ENCODE peak calls at places on chromosomes 16 and 17, in ten cellular contexts. E is ovary, M is left kidney, B is NCI-H226, X is HS-5, P is Calu3, N is CMK, T is EL, O is heart left ventricle, R is AML-193. K is an unnamed sample.

GRCh38 chr16:73196670-73197069 is 148.7 kb upstream of the ZFHX3 start:
- DNase-seq in B (no peak), N (peak), E (peak), R (peak), M (peak), O (peak), X (no peak), P (peak), T (peak), K (peak)

GRCh38 chr16:24010440-24011089 is 174.8 kb downstream of the PRKCB start:
- DNase-seq in B (peak), X (peak), M (peak), E (peak), T (peak), O (peak), R (peak), N (peak), P (peak), K (peak)

GRCh38 chr17:30517786-30518185 is 40.6 kb downstream of the GOSR1 start:
- DNase-seq in O (no peak), R (no peak), N (no peak), M (no peak), T (peak), P (no peak), X (no peak), B (peak), E (no peak), K (peak)

GRCh38 chr16:2473425-2473926 is 1.5 kb upstream of the TBC1D24 start:
- DNase-seq in T (no peak), R (peak), B (peak), X (no peak), M (peak), N (peak), P (no peak), E (no peak), O (no peak), K (no peak)

GRCh38 chr16:106623-107324 is 28.7 kb downstream of the MPG start:
- DNase-seq in M (peak), R (peak), X (no peak), P (peak), N (no peak), B (peak), E (peak), O (peak), T (peak), K (peak)

GRCh38 chr17:29715680-29716079 is 93.0 kb upstream of the CORO6 start:
- DNase-seq in X (no peak), O (no peak), R (no peak), M (no peak), T (no peak), E (no peak), N (no peak), P (no peak), B (no peak), K (no peak)

GRCh38 chr17:19876524-19877161 is 8.9 kb upstream of the ULK2 start:
- DNase-seq in E (no peak), X (no peak), O (peak), N (peak), R (peak), M (no peak), T (no peak), B (no peak), P (no peak), K (no peak)

GRCh38 chr17:31838641-31839225 is 20.3 kb downstream of the COPRS start:
- DNase-seq in B (no peak), X (no peak), R (no peak), M (no peak), N (no peak), E (no peak), O (no peak), P (no peak), T (peak), K (no peak)

GRCh38 chr16:85480727-85481101 is 132.4 kb upstream of the GSE1 start:
- DNase-seq in R (no peak), T (no peak), O (no peak), X (no peak), N (no peak), E (no peak), M (peak), B (no peak), P (no peak), K (no peak)

GRCh38 chr17:2418572-2418971 is 17.7 kb upstream of the MNT start:
- DNase-seq in M (no peak), O (no peak), E (peak), X (no peak), T (no peak), R (no peak), B (no peak), P (no peak), N (no peak), K (no peak)

GRCh38 chr17:62681939-62682381 is 54.5 kb downstream of the MRC2 start:
- DNase-seq in T (no peak), R (no peak), B (no peak), X (no peak), M (no peak), E (no peak), N (no peak), O (no peak), P (no peak), K (no peak)

GRCh38 chr17:29710891-29711418 is 88.2 kb upstream of the CORO6 start:
- DNase-seq in R (no peak), P (no peak), M (peak), T (peak), B (peak), O (no peak), X (peak), E (no peak), N (no peak), K (peak)

GRCh38 chr17:52140601-52141000 is 17.9 kb downstream of the CA10 start:
- DNase-seq in N (no peak), X (no peak), B (no peak), O (no peak), P (no peak), M (no peak), E (no peak), R (no peak), T (no peak), K (no peak)

GRCh38 chr17:30600830-30601494 is 123.8 kb downstream of the GOSR1 start:
- DNase-seq in B (peak), P (no peak), E (peak), N (no peak), X (no peak), M (peak), O (no peak), R (no peak), T (peak), K (no peak)

GRCh38 chr16:48366165-48367093 is 18.8 kb downstream of the SIAH1 start:
- DNase-seq in B (peak), T (peak), M (peak), O (no peak), X (peak), E (no peak), N (no peak), P (peak), R (peak), K (peak)

GRCh38 chr16:72749091-72749490 is 298.8 kb downstream of the ZFHX3 start:
- DNase-seq in T (no peak), O (no peak), M (no peak), E (no peak), N (no peak), B (no peak), P (no peak), R (no peak), X (no peak), K (no peak)

GRCh38 chr16:30944352-30944751 is 4.5 kb upstream of the ORAI3 start:
- DNase-seq in E (no peak), P (no peak), M (no peak), X (no peak), O (no peak), R (no peak), T (no peak), B (no peak), N (no peak), K (no peak)

GRCh38 chr17:36854982-36855381 is 82.3 kb upstream of the LHX1 start:
- DNase-seq in R (no peak), P (no peak), E (no peak), O (no peak), X (no peak), N (no peak), M (no peak), B (no peak), T (no peak), K (no peak)

GRCh38 chr17:40452921-40453378 is 9.7 kb downstream of the IGFBP4 start:
- DNase-seq in P (peak), O (no peak), X (no peak), M (no peak), B (peak), T (peak), R (no peak), E (no peak), N (no peak), K (no peak)

GRCh38 chr16:11977206-11978041 is 890 bp downstream of the SNX29 start:
- DNase-seq in B (peak), T (peak), O (peak), N (no peak), M (no peak), P (no peak), X (peak), R (no peak), E (peak), K (peak)

GRCh38 chr17:37826497-37827115 is 81.7 kb upstream of the HNF1B start:
- DNase-seq in E (no peak), R (peak), P (no peak), B (no peak), M (no peak), N (no peak), X (no peak), T (no peak), O (peak), K (no peak)

GRCh38 chr17:27455914-27456680 is at the start of gene KSR1:
- DNase-seq in X (no peak), N (peak), M (peak), O (peak), E (peak), P (peak), R (peak), T (peak), B (peak), K (peak)

GRCh38 chr17:42436401-42436800 is 13.3 kb upstream of the CAVIN1 start:
- DNase-seq in R (no peak), T (peak), X (no peak), E (no peak), M (no peak), B (no peak), P (no peak), N (no peak), O (peak), K (peak)

GRCh38 chr17:31484821-31485220 is 93.3 kb downstream of the RAB11FIP4 start:
- DNase-seq in O (no peak), T (no peak), P (no peak), M (no peak), N (no peak), B (no peak), R (no peak), E (no peak), X (no peak), K (no peak)